ENCODE peak calls at places on chromosomes 6 and 20, in five cellular contexts. One of them, this sample, is unnamed.

GRCh38 chr6:31575952-31576684 is 753 bp downstream of the TNF start:
- DNase-seq in A549: no peak
- DNase-seq in K562: no peak
- DNase-seq in H1: no peak
- DNase-seq in GM12878: no peak
- DNase-seq in this sample: no peak

GRCh38 chr6:54722328-54722727 is 124.2 kb upstream of the FAM83B start:
- DNase-seq in A549: no peak
- DNase-seq in K562: no peak
- DNase-seq in H1: no peak
- DNase-seq in GM12878: no peak
- DNase-seq in this sample: no peak

GRCh38 chr6:99818161-99818560 is 175.9 kb downstream of the MCHR2 start:
- DNase-seq in A549: no peak
- DNase-seq in K562: no peak
- DNase-seq in H1: no peak
- DNase-seq in GM12878: no peak
- DNase-seq in this sample: no peak

GRCh38 chr6:161245363-161245762 is 28.5 kb downstream of the AGPAT4 start:
- DNase-seq in A549: no peak
- DNase-seq in K562: no peak
- DNase-seq in H1: no peak
- DNase-seq in GM12878: no peak
- DNase-seq in this sample: no peak

GRCh38 chr6:142373268-142374089 is 71.7 kb downstream of the ADGRG6 start:
- DNase-seq in A549: peak
- DNase-seq in K562: no peak
- DNase-seq in H1: no peak
- DNase-seq in GM12878: no peak
- DNase-seq in this sample: peak

GRCh38 chr6:129778793-129779192 is 68.8 kb upstream of the ARHGAP18 start:
- DNase-seq in A549: no peak
- DNase-seq in K562: no peak
- DNase-seq in H1: no peak
- DNase-seq in GM12878: no peak
- DNase-seq in this sample: no peak

GRCh38 chr6:56902551-56903464 is 52.1 kb upstream of the BEND6 start:
- DNase-seq in A549: no peak
- DNase-seq in K562: peak
- DNase-seq in H1: no peak
- DNase-seq in GM12878: no peak
- DNase-seq in this sample: peak

GRCh38 chr20:25706793-25707192 is 10.1 kb upstream of the ZNF337 start:
- DNase-seq in A549: no peak
- DNase-seq in K562: no peak
- DNase-seq in H1: no peak
- DNase-seq in GM12878: no peak
- DNase-seq in this sample: no peak

GRCh38 chr6:125310994-125311649 is 9.4 kb upstream of the HDDC2 start:
- DNase-seq in A549: peak
- DNase-seq in K562: peak
- DNase-seq in H1: no peak
- DNase-seq in GM12878: no peak
- DNase-seq in this sample: peak

GRCh38 chr6:138371720-138372119 is 6.0 kb upstream of the SMIM28 start:
- DNase-seq in A549: peak
- DNase-seq in K562: peak
- DNase-seq in H1: no peak
- DNase-seq in GM12878: no peak
- DNase-seq in this sample: no peak

GRCh38 chr6:71481021-71481420 is 192.4 kb downstream of the OGFRL1 start:
- DNase-seq in A549: no peak
- DNase-seq in K562: no peak
- DNase-seq in H1: no peak
- DNase-seq in GM12878: no peak
- DNase-seq in this sample: no peak

GRCh38 chr6:112085666-112086065 is 1.6 kb downstream of the TUBE1 start:
- DNase-seq in A549: no peak
- DNase-seq in K562: no peak
- DNase-seq in H1: no peak
- DNase-seq in GM12878: no peak
- DNase-seq in this sample: no peak

GRCh38 chr6:5260111-5260620 is 584 bp downstream of the LYRM4 start:
- DNase-seq in A549: peak
- DNase-seq in K562: peak
- DNase-seq in H1: no peak
- DNase-seq in GM12878: no peak
- DNase-seq in this sample: peak

GRCh38 chr6:75243333-75244062 is at the start of gene COX7A2:
- DNase-seq in A549: peak
- DNase-seq in K562: peak
- DNase-seq in H1: peak
- DNase-seq in GM12878: peak
- DNase-seq in this sample: peak

GRCh38 chr6:29624520-29624961 is 8.4 kb downstream of the GABBR1 start:
- DNase-seq in A549: no peak
- DNase-seq in K562: no peak
- DNase-seq in H1: no peak
- DNase-seq in GM12878: no peak
- DNase-seq in this sample: no peak

GRCh38 chr6:42200035-42200434 is 5.3 kb upstream of the GUCA1B start:
- DNase-seq in A549: peak
- DNase-seq in K562: no peak
- DNase-seq in H1: no peak
- DNase-seq in GM12878: no peak
- DNase-seq in this sample: peak

GRCh38 chr6:158109744-158110143 is 58.3 kb downstream of the SERAC1 start:
- DNase-seq in A549: no peak
- DNase-seq in K562: no peak
- DNase-seq in H1: no peak
- DNase-seq in GM12878: no peak
- DNase-seq in this sample: no peak

GRCh38 chr6:56911847-56912246 is 43.1 kb upstream of the BEND6 start:
- DNase-seq in A549: no peak
- DNase-seq in K562: no peak
- DNase-seq in H1: no peak
- DNase-seq in GM12878: no peak
- DNase-seq in this sample: no peak

GRCh38 chr20:46433051-46433450 is 26.6 kb upstream of the ELMO2 start:
- DNase-seq in A549: no peak
- DNase-seq in K562: no peak
- DNase-seq in H1: no peak
- DNase-seq in GM12878: no peak
- DNase-seq in this sample: no peak

GRCh38 chr6:16985484-16986284 is 116.2 kb upstream of the STMND1 start:
- DNase-seq in A549: no peak
- DNase-seq in K562: no peak
- DNase-seq in H1: no peak
- DNase-seq in GM12878: no peak
- DNase-seq in this sample: no peak

GRCh38 chr6:16103708-16104107 is 25.2 kb upstream of the MYLIP start:
- DNase-seq in A549: no peak
- DNase-seq in K562: no peak
- DNase-seq in H1: no peak
- DNase-seq in GM12878: no peak
- DNase-seq in this sample: no peak

GRCh38 chr6:139820191-139820590 is 445.7 kb upstream of the CITED2 start:
- DNase-seq in A549: peak
- DNase-seq in K562: no peak
- DNase-seq in H1: no peak
- DNase-seq in GM12878: no peak
- DNase-seq in this sample: no peak

GRCh38 chr6:135114355-135115145 is 59.9 kb upstream of the HBS1L start:
- DNase-seq in A549: no peak
- DNase-seq in K562: no peak
- DNase-seq in H1: no peak
- DNase-seq in GM12878: peak
- DNase-seq in this sample: no peak

GRCh38 chr20:47540443-47541354 is 39.0 kb downstream of the NCOA3 start:
- DNase-seq in A549: peak
- DNase-seq in K562: peak
- DNase-seq in H1: no peak
- DNase-seq in GM12878: peak
- DNase-seq in this sample: peak

GRCh38 chr20:2817891-2818595 is 1.9 kb downstream of the TMEM239 start:
- DNase-seq in A549: no peak
- DNase-seq in K562: no peak
- DNase-seq in H1: peak
- DNase-seq in GM12878: no peak
- DNase-seq in this sample: no peak

GRCh38 chr6:42783876-42784738 is 2.3 kb downstream of the BICRAL start:
- DNase-seq in A549: no peak
- DNase-seq in K562: peak
- DNase-seq in H1: no peak
- DNase-seq in GM12878: no peak
- DNase-seq in this sample: no peak

GRCh38 chr6:139962663-139963314 is 588.3 kb upstream of the CITED2 start:
- DNase-seq in A549: no peak
- DNase-seq in K562: no peak
- DNase-seq in H1: no peak
- DNase-seq in GM12878: no peak
- DNase-seq in this sample: no peak

GRCh38 chr20:63095718-63096654 is 89.2 kb upstream of the BHLHE23 start:
- DNase-seq in A549: no peak
- DNase-seq in K562: no peak
- DNase-seq in H1: peak
- DNase-seq in GM12878: no peak
- DNase-seq in this sample: no peak

GRCh38 chr6:142822882-142823578 is 121.9 kb downstream of the HIVEP2 start:
- DNase-seq in A549: peak
- DNase-seq in K562: peak
- DNase-seq in H1: peak
- DNase-seq in GM12878: no peak
- DNase-seq in this sample: no peak

GRCh38 chr20:18323705-18324104 is 35.4 kb downstream of the ZNF133 start:
- DNase-seq in A549: no peak
- DNase-seq in K562: no peak
- DNase-seq in H1: no peak
- DNase-seq in GM12878: no peak
- DNase-seq in this sample: no peak

GRCh38 chr6:113412589-113413367 is 444.4 kb upstream of the MARCKS start:
- DNase-seq in A549: no peak
- DNase-seq in K562: no peak
- DNase-seq in H1: no peak
- DNase-seq in GM12878: no peak
- DNase-seq in this sample: no peak

GRCh38 chr6:149925253-149925973 is 2.5 kb upstream of the RAET1G start:
- DNase-seq in A549: no peak
- DNase-seq in K562: no peak
- DNase-seq in H1: peak
- DNase-seq in GM12878: no peak
- DNase-seq in this sample: no peak

GRCh38 chr6:108027594-108027993 is 46.9 kb downstream of the OSTM1 start:
- DNase-seq in A549: peak
- DNase-seq in K562: no peak
- DNase-seq in H1: no peak
- DNase-seq in GM12878: no peak
- DNase-seq in this sample: no peak

GRCh38 chr20:4989570-4989969 is 11.7 kb downstream of the SLC23A2 start:
- DNase-seq in A549: no peak
- DNase-seq in K562: no peak
- DNase-seq in H1: no peak
- DNase-seq in GM12878: peak
- DNase-seq in this sample: no peak

GRCh38 chr20:4985658-4986057 is 15.7 kb downstream of the SLC23A2 start:
- DNase-seq in A549: no peak
- DNase-seq in K562: no peak
- DNase-seq in H1: no peak
- DNase-seq in GM12878: peak
- DNase-seq in this sample: no peak

DNA sequence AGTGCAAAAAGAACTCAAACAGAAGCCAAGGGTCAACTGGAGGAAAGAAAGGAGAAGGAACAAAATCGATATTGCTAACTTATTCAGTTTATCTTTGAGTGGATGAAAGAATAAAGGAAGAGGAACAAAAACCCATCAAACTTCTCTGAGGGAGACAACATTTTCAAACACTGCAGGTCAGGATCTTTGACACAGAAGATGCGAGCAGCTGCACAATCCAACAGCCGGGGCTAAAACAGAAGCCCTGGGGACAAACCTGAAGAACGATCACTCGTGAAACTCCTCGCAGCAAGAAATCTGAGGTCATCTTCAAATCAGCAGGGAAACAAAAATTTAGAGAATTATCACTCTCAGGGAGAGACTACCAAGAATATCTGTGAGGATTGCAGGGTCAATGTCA is 14.2 kb downstream of the SLC23A2 start:
- DNase-seq in A549: no peak
- DNase-seq in K562: no peak
- DNase-seq in H1: no peak
- DNase-seq in GM12878: no peak
- DNase-seq in this sample: no peak
- TF ChIP-seq HDAC2 in A549: no peak
- TF ChIP-seq HDAC2 in K562: no peak
- TF ChIP-seq HDAC2 in H1: no peak
- TF ChIP-seq HDAC2 in GM12878: no peak
- TF ChIP-seq HDAC2 in this sample: no peak

GRCh38 chr6:68572525-68572924 is 62.6 kb upstream of the ADGRB3 start:
- DNase-seq in A549: peak
- DNase-seq in K562: peak
- DNase-seq in H1: peak
- DNase-seq in GM12878: peak
- DNase-seq in this sample: peak
- TF ChIP-seq HDAC2 in A549: no peak
- TF ChIP-seq HDAC2 in K562: no peak
- TF ChIP-seq HDAC2 in H1: no peak
- TF ChIP-seq HDAC2 in GM12878: no peak
- TF ChIP-seq HDAC2 in this sample: no peak

GRCh38 chr20:330233-331149 is 5.1 kb downstream of the SOX12 start:
- DNase-seq in A549: peak
- DNase-seq in K562: peak
- DNase-seq in H1: peak
- DNase-seq in GM12878: no peak
- DNase-seq in this sample: peak
- TF ChIP-seq HDAC2 in A549: no peak
- TF ChIP-seq HDAC2 in K562: no peak
- TF ChIP-seq HDAC2 in H1: no peak
- TF ChIP-seq HDAC2 in GM12878: no peak
- TF ChIP-seq HDAC2 in this sample: no peak

GRCh38 chr20:19944772-19945459 is 72.2 kb upstream of the NAA20 start:
- DNase-seq in A549: no peak
- DNase-seq in K562: no peak
- DNase-seq in H1: no peak
- DNase-seq in GM12878: peak
- DNase-seq in this sample: no peak
- TF ChIP-seq HDAC2 in A549: no peak
- TF ChIP-seq HDAC2 in K562: no peak
- TF ChIP-seq HDAC2 in H1: no peak
- TF ChIP-seq HDAC2 in GM12878: no peak
- TF ChIP-seq HDAC2 in this sample: no peak

GRCh38 chr6:159941286-159942113 is 27.4 kb upstream of the IGF2R start:
- DNase-seq in A549: peak
- DNase-seq in K562: peak
- DNase-seq in H1: no peak
- DNase-seq in GM12878: peak
- DNase-seq in this sample: peak
- TF ChIP-seq HDAC2 in A549: no peak
- TF ChIP-seq HDAC2 in K562: no peak
- TF ChIP-seq HDAC2 in H1: no peak
- TF ChIP-seq HDAC2 in GM12878: no peak
- TF ChIP-seq HDAC2 in this sample: no peak

This sample was measured in HepG2.